ENCODE peak calls at places on chromosome 10, in six cellular contexts. X is GM23338, K is astrocyte, M is HCT116, B is HepG2, L is endothelial cell of umbilical vein. D is an unnamed sample. For H3K4me1, the result is how much of the 10 kb centered on the place peaks cover.

GRCh38 chr10:6445671-6446278 is 134.3 kb downstream of the PRKCQ start:
- DNase-seq in X (peak), L (peak), B (peak), K (no peak), M (peak), D (peak)

GRCh38 chr10:122172311-122173008 is 98.6 kb upstream of the BTBD16 start:
- DNase-seq in X (peak), B (no peak), M (no peak), K (no peak), L (no peak), D (no peak)

GRCh38 chr10:17453377-17454091 is 861 bp downstream of the ST8SIA6 start:
- DNase-seq in X (peak), M (no peak), L (peak), K (peak), B (no peak), D (peak)

GRCh38 chr10:6036861-6037321 is 25.3 kb downstream of the IL2RA start:
- DNase-seq in B (no peak), K (no peak), L (no peak), X (no peak), M (no peak), D (no peak)

GRCh38 chr10:24288581-24288980 is 79.6 kb downstream of the KIAA1217 start:
- DNase-seq in K (no peak), L (no peak), B (no peak), X (no peak), M (no peak), D (no peak)

GRCh38 chr10:43700306-43700705 is 51.6 kb upstream of the ZNF32 start:
- DNase-seq in M (no peak), K (peak), X (no peak), B (no peak), L (no peak), D (no peak)

GRCh38 chr10:76874151-76874550 is 763.5 kb downstream of the KCNMA1 start:
- DNase-seq in M (no peak), L (no peak), X (no peak), K (no peak), B (no peak), D (peak)

GRCh38 chr10:131580674-131581073 is 269.2 kb upstream of the TCERG1L start:
- DNase-seq in B (no peak), L (no peak), X (no peak), M (no peak), K (no peak), D (no peak)

GRCh38 chr10:77710759-77711682 is 73.4 kb upstream of the KCNMA1 start:
- DNase-seq in M (peak), L (peak), X (peak), K (no peak), B (peak), D (peak)

GRCh38 chr10:98307916-98308315 is 39.9 kb upstream of the LOXL4 start:
- DNase-seq in M (no peak), X (no peak), B (no peak), L (no peak), K (peak), D (no peak)

GRCh38 chr10:122139627-122140151 is 131.4 kb upstream of the BTBD16 start:
- DNase-seq in B (no peak), L (no peak), M (no peak), X (no peak), K (no peak), D (no peak)

GRCh38 chr10:120387326-120387725 is 69.7 kb upstream of the PLPP4 start:
- DNase-seq in L (no peak), M (no peak), B (no peak), K (peak), X (no peak), D (no peak)

GRCh38 chr10:120048358-120048757 is 155.8 kb downstream of the SEC23IP start:
- DNase-seq in M (no peak), K (no peak), X (no peak), B (no peak), L (no peak), D (no peak)

GRCh38 chr10:70459771-70460490 is 18.4 kb upstream of the NODAL start:
- DNase-seq in B (no peak), L (no peak), M (no peak), K (no peak), X (peak), D (no peak)
- TF ChIP-seq EZH2 in B (no peak), L (no peak), M (no peak), K (no peak), X (no peak), D (no peak)

GRCh38 chr10:50469778-50470193 is 154.0 kb downstream of the SGMS1 start:
- DNase-seq in X (no peak), K (no peak), L (no peak), M (no peak), B (no peak), D (peak)

GRCh38 chr10:50469288-50469687 is 154.5 kb downstream of the SGMS1 start:
- DNase-seq in X (no peak), K (peak), M (no peak), B (no peak), L (no peak), D (peak)

GRCh38 chr10:50471583-50471975 is 152.2 kb downstream of the SGMS1 start:
- DNase-seq in X (no peak), K (no peak), L (no peak), M (no peak), B (no peak), D (no peak)

GRCh38 chr10:50470345-50470744 is 153.4 kb downstream of the SGMS1 start:
- DNase-seq in B (no peak), L (no peak), K (no peak), X (peak), M (no peak), D (peak)

GRCh38 chr10:50470798-50471582 is 152.8 kb downstream of the SGMS1 start:
- DNase-seq in L (no peak), M (no peak), B (no peak), K (peak), X (peak), D (no peak)
- H3K27ac ChIP-seq in L (no peak), M (no peak), B (no peak), K (no peak), X (peak), D (no peak)

GRCh38 chr10:12703813-12704212 is 297.7 kb downstream of the CCDC3 start:
- DNase-seq in L (peak), K (peak), B (no peak), X (no peak), M (no peak), D (peak)

GRCh38 chr10:12703141-12703540 is 298.4 kb downstream of the CCDC3 start:
- DNase-seq in K (no peak), M (no peak), X (no peak), B (no peak), L (no peak), D (no peak)

GRCh38 chr10:12707461-12708185 is 293.9 kb downstream of the CCDC3 start:
- DNase-seq in K (peak), B (peak), L (peak), M (peak), X (peak), D (peak)

GRCh38 chr10:12704488-12704887 is 297.0 kb downstream of the CCDC3 start:
- DNase-seq in L (no peak), B (no peak), X (no peak), K (no peak), M (no peak), D (no peak)

DNA sequence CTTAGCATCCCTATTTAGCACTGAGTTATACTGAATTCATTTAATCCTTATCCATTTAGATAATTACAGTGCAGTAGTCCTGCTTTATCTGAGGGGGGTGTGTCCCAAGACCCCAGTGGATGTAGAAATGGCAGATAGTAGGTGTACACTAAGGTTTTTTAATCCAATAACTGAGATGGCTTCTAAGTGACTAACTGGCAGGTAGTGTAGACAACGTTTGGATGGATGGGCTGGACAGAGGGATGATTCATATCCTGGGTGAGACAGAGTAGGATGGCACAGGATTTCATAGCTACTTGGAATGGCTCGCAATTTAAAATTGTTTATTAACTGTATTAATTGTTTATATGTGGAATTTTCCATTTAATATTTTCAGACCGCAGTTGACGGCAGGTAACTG is 295.6 kb downstream of the CCDC3 start:
- DNase-seq in X (no peak), B (no peak), K (no peak), M (no peak), L (no peak), D (no peak)
- H3K4me1 ChIP-seq in X (under half), B (under half), K (half or more), M (half or more), L (half or more), D (under half)

DNA sequence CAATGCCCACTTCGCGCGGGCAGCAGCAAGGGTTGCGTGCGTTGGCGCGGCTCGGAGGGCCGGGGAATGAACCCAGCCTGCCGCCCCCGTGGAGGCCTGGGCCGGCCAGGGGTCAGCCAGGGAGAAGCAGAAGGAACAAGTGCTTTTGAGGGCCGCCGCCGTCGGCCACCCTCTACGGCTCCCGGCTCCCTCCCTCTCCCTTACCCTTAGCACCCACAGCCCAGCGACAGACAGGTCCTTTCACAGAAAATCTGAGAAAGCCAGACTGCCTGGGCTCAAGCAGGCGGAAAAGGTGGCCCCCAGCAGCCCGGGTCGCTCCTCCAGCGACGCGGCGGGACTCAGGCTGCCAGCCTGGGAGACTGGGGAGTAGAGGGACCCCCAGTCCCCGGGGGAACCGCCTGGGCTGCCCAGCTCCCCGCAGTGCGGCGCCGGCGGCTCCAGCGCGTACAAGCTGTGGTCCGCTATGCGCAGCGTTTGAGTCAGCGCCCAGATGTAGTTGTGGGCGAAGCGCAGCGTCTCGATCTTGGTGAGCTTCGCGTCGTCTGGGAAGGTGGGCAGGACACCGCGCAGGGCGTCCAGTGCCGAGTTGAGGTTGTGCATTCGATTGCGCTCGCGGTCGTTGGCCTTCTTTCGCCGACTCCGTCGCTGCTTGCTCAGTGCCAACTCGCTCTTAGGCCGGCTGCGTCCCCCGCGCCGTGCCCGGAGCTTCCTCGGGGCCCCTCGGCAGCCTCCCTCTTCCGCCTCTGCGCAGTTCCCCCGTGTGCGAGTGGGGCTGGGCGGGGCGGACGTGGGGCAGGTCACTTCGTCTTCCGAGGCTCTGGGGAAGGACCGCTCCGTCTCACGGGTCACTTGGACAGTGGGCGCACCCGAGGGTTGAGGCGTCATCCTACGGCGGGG is 815 bp downstream of the NEUROG3 start:
- DNase-seq in X (peak), L (no peak), B (no peak), M (no peak), K (no peak), D (no peak)
- TF ChIP-seq EZH2 in X (peak), L (peak), B (no peak), M (no peak), K (peak), D (peak)

GRCh38 chr10:69394020-69394419 is 22.7 kb downstream of the TACR2 start:
- DNase-seq in X (no peak), M (no peak), K (no peak), L (no peak), B (no peak), D (no peak)

GRCh38 chr10:69400936-69401335 is 15.8 kb downstream of the TACR2 start:
- DNase-seq in X (no peak), K (no peak), M (no peak), B (no peak), L (no peak), D (no peak)

GRCh38 chr10:69401416-69401815 is 15.3 kb downstream of the TACR2 start:
- DNase-seq in B (no peak), M (no peak), L (no peak), X (no peak), K (no peak), D (no peak)

GRCh38 chr10:69397972-69398371 is 18.7 kb downstream of the TACR2 start:
- DNase-seq in M (no peak), B (no peak), K (no peak), L (no peak), X (no peak), D (peak)

GRCh38 chr10:69398466-69398865 is 18.3 kb downstream of the TACR2 start:
- DNase-seq in K (no peak), L (no peak), B (no peak), X (no peak), M (no peak), D (no peak)
- H3K27ac ChIP-seq in K (no peak), L (no peak), B (no peak), X (no peak), M (no peak), D (peak)

DNA sequence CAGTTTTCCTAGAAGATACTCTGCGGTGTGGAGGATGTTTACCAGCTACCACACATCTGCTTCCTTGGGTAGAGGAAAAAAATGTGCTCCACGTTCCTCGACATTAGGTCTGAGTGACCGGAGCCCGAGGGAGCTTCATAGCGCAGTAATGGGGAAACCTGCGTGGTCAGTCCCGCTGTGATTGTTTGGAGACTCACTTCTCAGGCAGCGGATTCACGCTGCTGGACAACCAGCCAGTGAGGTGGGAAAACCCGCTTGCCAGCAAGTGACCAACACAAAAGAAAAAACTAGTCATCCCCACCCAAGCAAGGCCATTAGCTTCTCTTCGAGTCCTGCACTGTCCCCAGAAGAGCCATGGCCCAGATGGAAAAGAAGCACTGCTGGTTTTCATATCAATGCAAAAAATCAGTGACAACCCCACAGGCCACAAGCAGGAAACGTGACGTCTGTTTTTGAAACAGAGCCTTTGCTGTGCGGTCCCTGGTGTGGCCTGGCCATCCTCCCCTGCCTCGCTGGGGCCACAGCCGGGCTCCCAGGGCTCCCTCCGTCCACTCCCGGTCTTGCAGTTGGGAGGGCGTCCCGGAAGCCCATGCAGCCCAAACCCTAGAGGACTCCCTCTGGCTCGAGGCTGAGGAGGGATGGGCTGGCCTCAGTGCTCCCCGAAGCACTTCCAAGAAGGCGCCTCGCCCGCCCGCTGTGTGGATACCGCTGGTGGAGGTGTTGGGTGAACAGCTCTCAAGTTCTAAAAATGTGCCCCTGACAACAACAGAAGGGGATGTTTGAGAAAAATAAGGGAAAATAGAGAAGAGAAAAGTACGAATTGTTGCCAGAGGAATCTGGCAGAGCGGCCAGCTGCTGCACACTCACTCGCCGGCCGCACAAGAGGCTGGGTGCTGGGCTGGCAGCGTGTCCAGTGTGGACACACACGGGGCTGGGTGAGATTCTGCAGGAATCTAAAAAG is 73.3 kb downstream of the ZRANB1 start:
- DNase-seq in M (no peak), X (no peak), K (no peak), L (no peak), B (no peak), D (no peak)
- H3K4me1 ChIP-seq in M (under half), X (under half), K (under half), L (under half), B (under half), D (under half)